ENCODE peak calls at places on chromosome 11, in seven cellular contexts. X is HTR-8/SVneo; N is ELR; B is Calu3; M is stimulated activated CD8-positive, alpha-beta memory T cell treated with anti-CD3 and anti-CD28 coated beads, Interleukin-2, amount 100 ng/mL, for 1 hour; D is cardiac fibroblast; R is HCEC 1CT. H is an unnamed sample.

GRCh38 chr11:2576536-2576935 is 123.3 kb downstream of the KCNQ1OT1 start:
- DNase-seq in M (no peak), B (no peak), X (no peak), R (no peak), D (no peak), N (no peak), H (no peak)

GRCh38 chr11:34905666-34906065 is 10.5 kb downstream of the APIP start:
- DNase-seq in N (no peak), B (no peak), M (no peak), D (no peak), X (no peak), R (no peak), H (no peak)

GRCh38 chr11:66050581-66051231 is 1.5 kb upstream of the SF3B2 start:
- DNase-seq in R (no peak), N (no peak), D (no peak), M (no peak), B (no peak), X (no peak), H (no peak)

GRCh38 chr11:64677441-64678023 is 45.5 kb downstream of the NRXN2 start:
- DNase-seq in D (no peak), M (no peak), R (no peak), B (no peak), N (no peak), X (no peak), H (no peak)

GRCh38 chr11:100068116-100068515 is 619.0 kb upstream of the ARHGAP42 start:
- DNase-seq in X (no peak), M (no peak), D (no peak), R (no peak), N (no peak), B (no peak), H (no peak)

GRCh38 chr11:114134870-114135269 is 75.4 kb downstream of the ZBTB16 start:
- DNase-seq in N (peak), X (no peak), D (peak), B (no peak), R (peak), M (no peak), H (no peak)

GRCh38 chr11:76653674-76654309 is 16.8 kb downstream of the LRRC32 start:
- DNase-seq in M (no peak), X (no peak), R (peak), D (peak), B (no peak), N (no peak), H (no peak)

GRCh38 chr11:73521621-73522020 is 76.3 kb downstream of the FAM168A start:
- DNase-seq in R (peak), X (peak), B (no peak), M (no peak), D (peak), N (peak), H (peak)

GRCh38 chr11:111917788-111918187 is 925 bp upstream of the C11orf52 start:
- DNase-seq in B (no peak), M (no peak), X (no peak), N (no peak), D (no peak), R (no peak), H (no peak)

GRCh38 chr11:95715777-95716241 is 73.8 kb downstream of the FAM76B start:
- DNase-seq in M (no peak), B (peak), X (no peak), D (peak), N (no peak), R (no peak), H (peak)

GRCh38 chr11:6606471-6607189 is 3.1 kb downstream of the ILK start:
- DNase-seq in X (peak), N (peak), M (no peak), R (peak), B (peak), D (peak), H (peak)

GRCh38 chr11:69085490-69086095 is 36.9 kb downstream of the TPCN2 start:
- DNase-seq in X (no peak), N (no peak), B (no peak), R (no peak), M (no peak), D (no peak), H (no peak)

GRCh38 chr11:33701831-33702230 is 1.2 kb upstream of the C11orf91 start:
- DNase-seq in B (peak), D (peak), M (no peak), X (no peak), R (peak), N (peak), H (no peak)

GRCh38 chr11:134841411-134841810 is 429.4 kb upstream of the B3GAT1 start:
- DNase-seq in R (no peak), D (no peak), X (no peak), B (no peak), N (no peak), M (no peak), H (no peak)

GRCh38 chr11:134527382-134528243 is 115.6 kb upstream of the B3GAT1 start:
- DNase-seq in X (no peak), D (no peak), N (no peak), B (no peak), R (no peak), M (no peak), H (no peak)

GRCh38 chr11:33309118-33309517 is 51.9 kb downstream of the HIPK3 start:
- DNase-seq in B (no peak), N (no peak), R (no peak), D (no peak), X (no peak), M (no peak), H (no peak)

GRCh38 chr11:33668468-33668825 is 32.2 kb downstream of the C11orf91 start:
- DNase-seq in D (no peak), B (no peak), N (no peak), R (no peak), M (no peak), X (no peak), H (no peak)

GRCh38 chr11:67432655-67433349 is 4.5 kb downstream of the RPS6KB2 start:
- DNase-seq in M (no peak), X (no peak), N (no peak), D (no peak), B (no peak), R (no peak), H (no peak)